ENCODE peak calls at places on chromosomes 6 and 20, in nine cellular contexts. I, M, C, Z, E, X, S, F and O are unnamed samples.

GRCh38 chr6:27161946-27162603 is 85.4 kb upstream of the PRSS16 start:
- DNase-seq in C (no peak), Z (peak; percentile 66), M (no peak), I (no peak), S (no peak), X (peak; percentile 61), E (peak; percentile 53), F (peak; percentile 45), O (no peak)

GRCh38 chr6:137657351-137657911 is 163.2 kb upstream of the OLIG3 start:
- DNase-seq in Z (peak; percentile 18), M (no peak), C (no peak), E (no peak), F (no peak), X (no peak), I (peak; percentile 38), S (no peak), O (no peak)

GRCh38 chr6:39003072-39003471 is 45.5 kb upstream of the GLP1R start:
- DNase-seq in E (peak; percentile 48), F (no peak), Z (no peak), C (no peak), M (no peak), I (no peak), S (no peak), X (no peak), O (peak; percentile 39)

GRCh38 chr6:106184629-106185028 is 98.5 kb downstream of the PRDM1 start:
- DNase-seq in Z (no peak), F (no peak), M (no peak), X (no peak), I (no peak), S (no peak), E (no peak), C (no peak), O (no peak)

GRCh38 chr6:1479095-1479494 is 89.7 kb downstream of the FOXF2 start:
- DNase-seq in Z (no peak), F (no peak), M (no peak), C (no peak), I (no peak), E (no peak), X (no peak), S (no peak), O (no peak)

GRCh38 chr6:27617046-27617687 is 144.3 kb upstream of the ZNF184 start:
- DNase-seq in X (no peak), Z (no peak), E (peak; percentile 51), M (no peak), C (no peak), S (no peak), F (peak; percentile 27), I (no peak), O (no peak)

GRCh38 chr6:56193846-56194245 is 53.5 kb downstream of the COL21A1 start:
- DNase-seq in S (no peak), X (no peak), F (no peak), C (no peak), E (no peak), Z (no peak), I (no peak), M (no peak), O (no peak)

GRCh38 chr6:139888691-139889122 is 514.3 kb upstream of the CITED2 start:
- DNase-seq in I (no peak), E (peak; percentile 94), F (no peak), S (no peak), M (no peak), Z (no peak), C (no peak), X (no peak), O (no peak)

GRCh38 chr6:7461416-7461815 is 71.8 kb downstream of the RIOK1 start:
- DNase-seq in F (no peak), I (no peak), M (no peak), Z (no peak), E (no peak), C (no peak), S (no peak), X (no peak), O (no peak)

GRCh38 chr6:95741001-95741400 is 163.7 kb downstream of the MANEA start:
- DNase-seq in C (no peak), M (no peak), X (no peak), F (no peak), S (no peak), E (no peak), I (no peak), Z (no peak), O (no peak)

GRCh38 chr6:143556529-143556928 is 45.0 kb upstream of the FUCA2 start:
- DNase-seq in I (no peak), X (no peak), F (no peak), Z (no peak), S (peak; percentile 51), M (no peak), E (no peak), C (no peak), O (no peak)

GRCh38 chr20:35344354-35344837 is 52.2 kb upstream of the FAM83C start:
- DNase-seq in S (no peak), Z (peak; percentile 63), M (peak; percentile 47), E (no peak), I (no peak), F (peak; percentile 64), C (no peak), X (peak; percentile 53), O (no peak)

GRCh38 chr6:71396410-71396801 is 107.8 kb downstream of the OGFRL1 start:
- DNase-seq in I (no peak), M (no peak), Z (no peak), C (no peak), F (no peak), X (no peak), S (no peak), E (no peak), O (no peak)

GRCh38 chr20:3927486-3928291 is 38.5 kb downstream of the PANK2 start:
- DNase-seq in I (no peak), F (no peak), E (peak; percentile 18), Z (no peak), M (no peak), X (peak; percentile 58), S (no peak), C (no peak), O (peak; percentile 76)

GRCh38 chr20:52975024-52975732 is 3.0 kb downstream of the TSHZ2 start:
- DNase-seq in Z (no peak), C (no peak), M (no peak), S (no peak), I (no peak), E (no peak), X (peak; percentile 26), F (no peak), O (no peak)

GRCh38 chr20:58889334-58890072 is 37.0 kb downstream of the GNAS start:
- DNase-seq in C (no peak), I (peak; percentile 41), M (no peak), S (no peak), E (peak; percentile 61), Z (no peak), F (peak; percentile 17), X (no peak), O (peak; percentile 34)

GRCh38 chr6:109397020-109397419 is 14.8 kb upstream of the CD164 start:
- DNase-seq in Z (peak; percentile 11), E (no peak), X (no peak), F (no peak), C (no peak), M (no peak), S (no peak), I (no peak), O (no peak)
- TF ChIP-seq CTCF in Z (peak; percentile 19), E (peak; percentile 33), X (no peak), F (peak; percentile 64), C (no peak), M (peak; percentile 12), S (no peak), I (peak; percentile 9), O (no peak)

GRCh38 chr6:118963003-118963402 is 28.0 kb upstream of the MCM9 start:
- DNase-seq in X (no peak), Z (no peak), C (no peak), S (no peak), I (no peak), E (no peak), M (no peak), F (no peak), O (no peak)
- TF ChIP-seq CTCF in X (no peak), Z (peak; percentile 6), C (no peak), S (no peak), I (peak; percentile 23), E (peak; percentile 33), M (no peak), F (peak; percentile 73), O (no peak)

DNA sequence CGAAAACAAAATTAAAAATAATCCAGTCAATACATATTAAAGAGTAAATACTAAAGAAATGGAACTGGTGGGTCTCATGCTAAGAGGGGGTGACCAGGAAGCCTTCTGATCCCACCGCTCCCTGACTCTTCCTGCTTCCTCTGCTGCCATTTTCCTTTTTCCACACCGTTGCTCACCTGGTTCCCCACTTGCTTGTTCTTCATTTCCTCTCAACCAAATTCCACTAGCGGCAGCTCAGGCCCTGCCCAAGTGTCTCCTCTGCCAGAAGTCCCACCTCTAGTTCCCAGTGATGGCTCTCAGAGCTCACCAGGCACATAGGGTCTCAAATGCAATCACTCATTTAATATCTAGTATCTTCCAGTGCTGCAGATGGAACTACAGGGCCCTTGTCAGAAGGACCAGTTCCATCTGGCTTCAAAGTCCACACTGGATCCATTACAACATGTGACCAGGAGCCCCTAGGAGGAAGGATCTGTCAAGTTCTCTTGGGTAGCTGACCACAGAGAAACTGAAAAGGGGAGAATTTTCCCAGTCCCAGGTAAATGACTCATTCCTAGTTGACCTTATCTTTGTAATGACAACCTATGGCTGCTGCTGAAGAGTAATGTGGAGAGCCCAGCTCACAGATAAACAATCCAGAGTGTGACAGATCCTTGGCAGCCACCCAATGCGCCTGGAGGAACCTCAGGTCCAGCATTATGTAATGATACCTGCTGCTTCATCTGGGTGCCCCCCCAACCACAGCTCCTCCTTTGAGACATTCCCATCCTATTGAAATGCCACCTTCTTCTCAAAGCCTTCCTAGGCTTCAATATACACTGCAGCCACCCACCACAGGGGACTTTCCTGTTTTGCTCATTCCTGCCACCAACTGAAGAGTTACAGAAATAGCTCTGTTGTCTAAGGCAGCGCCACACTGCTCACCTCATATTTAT is 38.2 kb downstream of the ELMO2 start:
- DNase-seq in Z (no peak), X (no peak), C (no peak), M (no peak), S (peak; percentile 16), F (peak; percentile 84), I (no peak), E (no peak), O (no peak)
- TF ChIP-seq CTCF in Z (no peak), X (no peak), C (no peak), M (no peak), S (no peak), F (no peak), I (no peak), E (no peak), O (no peak)

GRCh38 chr20:32510120-32510600 is 75.0 kb downstream of the NOL4L start:
- DNase-seq in M (no peak), X (no peak), Z (no peak), F (no peak), E (no peak), C (no peak), S (no peak), I (no peak), O (peak; percentile 31)

GRCh38 chr20:32510601-32511357 is 74.4 kb downstream of the NOL4L start:
- DNase-seq in I (no peak), C (no peak), Z (no peak), X (no peak), E (no peak), F (no peak), S (no peak), M (no peak), O (peak; percentile 28)

GRCh38 chr20:32507998-32508774 is 76.9 kb downstream of the NOL4L start:
- DNase-seq in E (no peak), S (no peak), X (no peak), C (no peak), Z (no peak), M (no peak), I (no peak), F (no peak), O (peak; percentile 15)

GRCh38 chr20:32508775-32509119 is 76.4 kb downstream of the NOL4L start:
- DNase-seq in F (no peak), E (no peak), X (no peak), S (no peak), M (no peak), C (no peak), Z (no peak), I (no peak), O (no peak)

GRCh38 chr20:32509639-32510066 is 75.5 kb downstream of the NOL4L start:
- DNase-seq in E (no peak), Z (peak; percentile 23), M (no peak), X (no peak), F (peak; percentile 14), S (no peak), C (no peak), I (no peak), O (peak; percentile 16)
- TF ChIP-seq CTCF in E (peak; percentile 33), Z (peak; percentile 8), M (no peak), X (no peak), F (no peak), S (peak; percentile 39), C (no peak), I (peak; percentile 23), O (no peak)